ENCODE peak calls at places on chromosomes 5 and 9, in ten cellular contexts. S is uterus, L is A549, C is heart left ventricle, Y is adrenal gland, P is body of pancreas, T is Peyer's patch, F is IMR-90, N is tibial nerve, U is thyroid gland. M is an unnamed sample.

GRCh38 chr9:114065304-114065703 is 12.8 kb downstream of the AMBP start:
- DNase-seq in S (no peak), L (no peak), C (no peak), Y (no peak), P (no peak), T (no peak), F (no peak), N (no peak), U (no peak), M (no peak)

GRCh38 chr9:12726795-12727194 is 33.6 kb downstream of the TYRP1 start:
- DNase-seq in S (no peak), L (no peak), C (no peak), Y (no peak), P (no peak), T (no peak), F (no peak), N (no peak), U (no peak), M (no peak)

GRCh38 chr9:17462869-17463464 is 115.9 kb upstream of the SH3GL2 start:
- DNase-seq in S (peak), L (peak), C (no peak), Y (peak), P (peak), T (peak), F (peak), N (peak), U (peak), M (peak)

GRCh38 chr9:4994166-4994890 is 9.3 kb downstream of the JAK2 start:
- DNase-seq in S (no peak), L (no peak), C (no peak), Y (no peak), P (no peak), T (no peak), F (no peak), N (no peak), U (no peak), M (no peak)

GRCh38 chr5:132227485-132228240 is at the start of gene P4HA2:
- DNase-seq in S (peak), L (peak), C (peak), Y (peak), P (peak), T (peak), F (peak), N (peak), U (peak), M (peak)

GRCh38 chr5:50969207-50970145 is 303.0 kb downstream of the PARP8 start:
- DNase-seq in S (no peak), L (no peak), C (no peak), Y (no peak), P (peak), T (no peak), F (no peak), N (no peak), U (no peak), M (no peak)

GRCh38 chr9:107422189-107422802 is 67.3 kb downstream of the KLF4 start:
- DNase-seq in S (peak), L (peak), C (peak), Y (peak), P (peak), T (peak), F (peak), N (peak), U (peak), M (peak)

GRCh38 chr5:177546262-177546741 is 8.1 kb downstream of the FAM193B start:
- DNase-seq in S (peak), L (peak), C (no peak), Y (peak), P (peak), T (no peak), F (peak), N (peak), U (no peak), M (no peak)

GRCh38 chr5:95822408-95823240 is at the start of gene GLRX:
- DNase-seq in S (peak), L (peak), C (peak), Y (peak), P (peak), T (peak), F (peak), N (peak), U (peak), M (peak)
- TF ChIP-seq POLR2A in S (peak), L (peak), C (no peak), Y (peak), P (peak), T (peak), F (peak), N (peak), U (peak), M (peak)

GRCh38 chr9:110048976-110049698 is 158.8 kb downstream of the C9orf152 start:
- DNase-seq in S (peak), L (peak), C (no peak), Y (no peak), P (peak), T (peak), F (no peak), N (no peak), U (peak), M (peak)

GRCh38 chr9:110047232-110047954 is 160.6 kb downstream of the C9orf152 start:
- DNase-seq in S (no peak), L (no peak), C (no peak), Y (no peak), P (no peak), T (no peak), F (no peak), N (no peak), U (no peak), M (no peak)

GRCh38 chr9:110049699-110050450 is 158.1 kb downstream of the C9orf152 start:
- DNase-seq in S (peak), L (no peak), C (no peak), Y (peak), P (peak), T (peak), F (no peak), N (no peak), U (peak), M (peak)

GRCh38 chr9:110048473-110048975 is 159.4 kb downstream of the C9orf152 start:
- DNase-seq in S (peak), L (peak), C (peak), Y (peak), P (peak), T (peak), F (peak), N (peak), U (peak), M (peak)

GRCh38 chr9:110047955-110048472 is 159.9 kb downstream of the C9orf152 start:
- DNase-seq in S (no peak), L (no peak), C (no peak), Y (peak), P (no peak), T (peak), F (no peak), N (no peak), U (peak), M (no peak)
- TF ChIP-seq POLR2A in S (no peak), L (no peak), C (no peak), Y (no peak), P (no peak), T (no peak), F (no peak), N (no peak), U (no peak), M (no peak)

DNA sequence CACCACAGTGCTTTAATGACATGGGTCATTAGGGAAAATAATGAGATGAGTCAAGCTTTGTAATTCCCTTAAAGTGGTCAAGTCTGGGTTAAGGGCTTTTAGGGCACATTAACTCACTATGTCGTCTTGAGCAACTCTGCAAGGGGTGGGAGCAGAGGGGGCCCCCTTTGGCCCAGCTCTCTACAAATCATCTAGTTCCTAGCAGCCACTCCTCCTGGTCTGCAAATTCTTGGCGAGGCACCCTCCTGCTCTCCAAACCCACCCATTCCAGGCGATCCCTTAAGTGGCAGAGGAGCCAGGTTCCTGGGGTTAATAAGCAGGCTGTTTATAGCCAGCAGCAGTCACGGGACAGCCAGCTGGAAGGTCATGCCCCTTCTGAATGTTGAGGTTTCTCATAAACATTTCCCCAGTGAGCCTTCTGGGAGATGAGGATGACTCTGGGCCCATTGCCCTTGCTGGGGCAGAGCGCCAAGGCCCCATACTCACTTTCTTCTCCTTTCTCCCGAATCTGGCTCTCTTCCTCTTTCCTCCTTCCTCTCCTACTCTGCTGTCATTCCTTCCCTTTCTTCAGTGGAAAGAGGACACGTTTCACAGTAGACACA is 14.3 kb upstream of the GPX3 start:
- DNase-seq in S (peak), L (no peak), C (peak), Y (peak), P (peak), T (peak), F (peak), N (peak), U (peak), M (no peak)
- TF ChIP-seq POLR2A in S (no peak), L (no peak), C (no peak), Y (no peak), P (no peak), T (no peak), F (no peak), N (peak), U (no peak), M (no peak)

DNA sequence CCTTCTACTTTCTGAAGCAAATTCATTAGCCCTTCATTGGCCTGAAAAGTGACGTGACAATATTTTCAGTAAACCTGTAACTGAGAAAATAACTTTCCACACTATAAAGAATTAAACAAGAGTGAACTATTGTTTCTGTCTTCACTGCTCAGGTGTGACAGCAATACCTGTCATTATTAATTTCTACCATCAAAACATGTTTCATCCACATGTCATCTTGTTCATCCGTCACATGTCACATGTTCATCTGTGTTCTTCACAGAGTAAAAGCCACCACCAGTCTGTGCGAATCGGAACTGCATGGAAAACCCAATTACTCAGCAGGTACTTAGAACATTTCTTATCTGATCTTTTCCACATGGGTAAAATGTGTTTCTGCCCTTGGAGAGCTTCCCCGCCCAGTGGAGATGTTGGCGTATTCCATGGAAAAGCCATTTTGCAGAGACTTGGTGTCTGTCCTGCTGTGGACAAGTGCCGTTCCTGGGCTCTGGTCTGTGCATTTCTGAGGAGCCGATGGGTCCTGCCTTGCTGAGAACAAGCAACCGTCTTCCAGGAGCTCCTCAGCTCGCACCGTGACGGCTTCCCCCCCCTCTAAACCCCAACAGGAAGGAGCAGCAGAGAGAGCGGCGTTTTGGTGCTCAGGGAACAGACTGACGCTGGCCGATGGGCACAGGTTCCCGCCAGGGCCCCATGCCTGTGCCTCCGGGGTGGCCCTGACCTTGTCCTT is 10.6 kb upstream of the EXOC3 start:
- DNase-seq in S (no peak), L (no peak), C (no peak), Y (no peak), P (no peak), T (peak), F (no peak), N (no peak), U (no peak), M (no peak)
- TF ChIP-seq POLR2A in S (no peak), L (no peak), C (no peak), Y (no peak), P (no peak), T (no peak), F (no peak), N (no peak), U (no peak), M (no peak)